ENCODE peak calls at places on chromosomes 12 and 14, in four cellular contexts. B is suprapubic skin, T is heart left ventricle, U is DND-41. X is an unnamed sample.

GRCh38 chr14:97788846-97789528 is 991.8 kb downstream of the VRK1 start:
- DNase-seq in B (no peak), T (no peak), U (no peak), X (no peak)

GRCh38 chr12:127075981-127076380 is 1191.0 kb upstream of the TMEM132C start:
- DNase-seq in B (no peak), T (no peak), U (no peak), X (no peak)

GRCh38 chr14:67533754-67534085 is 630 bp downstream of the PLEKHH1 start:
- DNase-seq in B (no peak), T (no peak), U (no peak), X (peak; percentile 54)

GRCh38 chr12:13702401-13702800 is 279.0 kb downstream of the GRIN2B start:
- DNase-seq in B (no peak), T (no peak), U (no peak), X (no peak)

GRCh38 chr12:54126696-54127537 is 61.9 kb downstream of the SMUG1 start:
- DNase-seq in B (peak; percentile 90), T (peak; percentile 65), U (no peak), X (peak; percentile 52)

GRCh38 chr14:78319826-78320635 is 149.9 kb downstream of the NRXN3 start:
- DNase-seq in B (no peak), T (no peak), U (no peak), X (no peak)

GRCh38 chr12:51075390-51075789 is 8.0 kb downstream of the CSRNP2 start:
- DNase-seq in B (no peak), T (no peak), U (no peak), X (no peak)

GRCh38 chr14:96762650-96763049 is 34.5 kb upstream of the VRK1 start:
- DNase-seq in B (no peak), T (no peak), U (peak; percentile 17), X (peak; percentile 22)

GRCh38 chr12:51371295-51371953 is 19.8 kb downstream of the GALNT6 start:
- DNase-seq in B (no peak), T (peak; percentile 58), U (no peak), X (no peak)

GRCh38 chr12:12919666-12920435 is 28.5 kb downstream of the GPRC5A start:
- DNase-seq in B (no peak), T (no peak), U (no peak), X (no peak)

GRCh38 chr14:61730756-61731373 is 31.4 kb upstream of the SNAPC1 start:
- DNase-seq in B (no peak), T (no peak), U (no peak), X (no peak)

GRCh38 chr12:13099066-13099909 is 4.2 kb downstream of the GSG1 start:
- DNase-seq in B (no peak), T (peak; percentile 49), U (no peak), X (no peak)

GRCh38 chr14:91350483-91350812 is 67.2 kb downstream of the CCDC88C start:
- DNase-seq in B (no peak), T (no peak), U (no peak), X (no peak)

GRCh38 chr14:99543985-99544384 is 60.0 kb downstream of the CCDC85C start:
- DNase-seq in B (no peak), T (no peak), U (no peak), X (no peak)

GRCh38 chr12:112514456-112514855 is 95.7 kb downstream of the PTPN11 start:
- DNase-seq in B (no peak), T (no peak), U (no peak), X (no peak)

GRCh38 chr12:40515041-40515825 is 177.0 kb upstream of the CNTN1 start:
- DNase-seq in B (no peak), T (no peak), U (peak; percentile 15), X (no peak)

GRCh38 chr12:66176525-66176924 is 6.7 kb upstream of the TMBIM4 start:
- DNase-seq in B (no peak), T (no peak), U (no peak), X (no peak)

GRCh38 chr12:24062642-24063245 is 113.3 kb upstream of the SOX5 start:
- DNase-seq in B (no peak), T (no peak), U (no peak), X (no peak)

GRCh38 chr12:34288963-34289345 is 266.7 kb downstream of the ALG10 start:
- DNase-seq in B (no peak), T (no peak), U (no peak), X (no peak)

GRCh38 chr12:124506145-124506831 is 61.1 kb downstream of the NCOR2 start:
- DNase-seq in B (peak; percentile 95), T (peak; percentile 85), U (no peak), X (peak; percentile 74)

DNA sequence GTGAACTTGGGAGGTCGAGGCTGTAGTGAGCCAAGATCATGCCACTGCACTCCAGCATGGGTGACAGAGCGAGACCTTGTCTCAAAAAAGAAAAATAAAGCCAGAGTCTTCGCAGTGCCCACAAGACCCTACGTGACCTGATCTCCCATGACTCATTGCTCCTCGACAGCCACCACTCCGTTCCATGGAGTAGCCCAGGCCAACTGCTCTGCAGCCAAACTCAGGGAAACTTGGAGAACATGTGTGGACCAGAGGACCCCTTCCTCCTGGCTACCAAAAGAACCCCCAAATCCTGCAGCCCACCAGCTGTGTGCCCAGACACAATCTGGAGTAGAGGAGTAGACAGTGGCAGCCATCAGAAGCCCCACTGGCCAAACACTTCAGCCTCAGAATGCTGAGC is 32.1 kb upstream of the PPP2R5C start:
- DNase-seq in B (peak; percentile 34), T (no peak), U (no peak), X (peak; percentile 13)
- H3K4me3 ChIP-seq in B (no peak overlapping the region), T (no peak overlapping the region), U (no peak overlapping the region), X (no peak overlapping the region)

DNA sequence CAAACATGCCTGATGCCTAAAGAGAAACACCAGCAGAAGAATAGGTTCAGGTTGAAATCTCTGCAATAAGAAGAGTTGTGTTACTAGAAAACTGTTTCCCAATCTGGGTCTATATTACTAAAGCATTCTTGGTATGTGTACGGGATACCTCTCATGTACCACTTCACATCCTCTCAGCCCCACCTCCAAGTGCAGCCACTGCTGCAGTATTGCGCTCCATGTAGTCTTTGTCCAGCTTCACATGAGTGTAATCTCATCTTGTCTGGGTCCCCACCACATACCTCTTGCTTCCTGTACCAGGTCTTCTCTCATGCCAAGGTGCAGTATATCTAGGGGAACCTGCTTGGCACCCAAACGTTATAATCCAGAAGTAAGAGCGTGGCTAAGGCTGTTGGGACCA is 187.5 kb upstream of the EEA1 start:
- DNase-seq in B (no peak), T (no peak), U (no peak), X (no peak)
- H3K4me1 ChIP-seq in B (peaks cover 5% of the 10 kb centered on the region), T (peaks cover 31% of the 10 kb centered on the region), U (no peaks in the 10 kb centered on the region), X (peaks cover 5% of the 10 kb centered on the region)

DNA sequence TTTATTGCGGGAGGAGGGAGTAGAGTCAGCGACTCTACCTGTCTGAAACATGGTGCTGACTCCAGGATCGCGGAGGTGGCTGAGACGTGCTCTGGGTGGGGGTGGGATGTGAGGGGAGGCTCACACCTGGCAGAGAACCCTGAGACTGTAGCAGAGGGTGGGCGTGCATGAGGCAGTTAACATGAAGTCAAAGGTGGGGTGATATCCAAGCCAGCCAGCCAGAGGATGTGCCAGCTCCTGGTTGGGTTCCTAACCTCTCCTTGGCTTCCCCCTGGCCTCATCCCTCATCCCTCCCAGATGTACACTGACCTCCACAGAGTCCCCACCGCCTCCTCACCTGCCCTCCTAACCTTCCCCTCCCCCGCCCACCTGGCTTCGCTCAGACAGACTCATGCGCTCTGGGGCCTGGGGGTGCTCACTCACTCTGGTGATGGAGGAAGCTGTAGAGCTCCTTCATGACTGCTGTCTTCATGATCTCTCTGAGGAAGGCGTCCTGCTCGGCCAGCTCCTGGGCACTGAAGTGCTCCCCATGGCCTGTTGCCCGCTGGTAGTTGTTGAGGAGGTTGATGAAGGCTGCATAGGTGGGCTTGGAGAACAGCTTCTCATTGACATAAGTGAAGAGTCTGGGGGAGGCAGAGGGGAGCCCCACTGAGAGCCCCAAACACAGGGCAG is 9.3 kb downstream of the ENDOU start:
- DNase-seq in B (no peak), T (no peak), U (no peak), X (peak; percentile 21)
- H3K27me3 ChIP-seq in B (no peaks in the 10 kb centered on the region), T (no peaks in the 10 kb centered on the region), U (no peaks in the 10 kb centered on the region), X (no peaks in the 10 kb centered on the region)

GRCh38 chr12:11543513-11544168 is 105.8 kb upstream of the ETV6 start:
- DNase-seq in B (no peak), T (no peak), U (no peak), X (no peak)

GRCh38 chr12:11542599-11542998 is 106.9 kb upstream of the ETV6 start:
- DNase-seq in B (no peak), T (no peak), U (no peak), X (no peak)

GRCh38 chr12:11540615-11541014 is 108.9 kb upstream of the ETV6 start:
- DNase-seq in B (no peak), T (no peak), U (no peak), X (no peak)

GRCh38 chr12:11540156-11540555 is 109.3 kb upstream of the ETV6 start:
- DNase-seq in B (no peak), T (no peak), U (no peak), X (no peak)

GRCh38 chr12:11545438-11546330 is 103.8 kb upstream of the ETV6 start:
- DNase-seq in B (no peak), T (no peak), U (peak; percentile 87), X (no peak)
- H3K4me3 ChIP-seq in B (no peak overlapping the region), T (no peak overlapping the region), U (no peak overlapping the region), X (no peak overlapping the region)

DNA sequence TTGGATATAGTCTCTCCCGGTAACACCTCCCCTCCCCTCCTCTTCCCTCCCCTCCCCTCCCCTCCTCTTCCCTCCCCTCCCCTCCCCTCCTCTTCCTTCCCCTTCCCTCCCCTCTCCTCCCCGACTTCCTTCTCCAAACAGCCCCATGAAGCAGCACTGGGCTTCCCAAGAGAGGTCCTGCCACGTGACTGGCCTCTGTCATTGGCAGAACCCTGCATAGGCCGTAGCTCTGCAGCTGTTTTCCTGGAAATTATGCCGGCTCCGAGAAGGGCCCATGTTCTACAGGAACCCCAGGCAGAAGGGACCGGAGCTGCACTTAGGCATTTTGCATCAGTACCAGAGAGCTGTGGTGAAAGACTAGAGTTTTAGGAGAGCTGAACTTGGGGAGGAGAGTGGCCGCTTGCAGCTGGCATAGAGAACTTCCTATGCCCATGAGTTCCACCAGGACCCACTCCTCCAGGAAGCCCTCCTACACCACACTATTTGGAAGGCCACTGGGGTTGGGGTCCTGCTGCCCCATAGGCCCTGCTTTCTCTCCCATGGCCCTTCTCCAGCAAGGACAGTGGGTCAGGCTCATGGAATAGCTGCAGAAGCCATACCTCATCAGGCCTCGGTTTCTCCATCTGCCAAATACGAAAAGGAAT is 5.1 kb upstream of the TNFAIP2 start:
- DNase-seq in B (no peak), T (peak; percentile 90), U (no peak), X (peak; percentile 62)
- H3K4me1 ChIP-seq in B (peaks cover 64% of the 10 kb centered on the region), T (peaks cover 39% of the 10 kb centered on the region), U (no peaks in the 10 kb centered on the region), X (peaks cover 13% of the 10 kb centered on the region)

DNA sequence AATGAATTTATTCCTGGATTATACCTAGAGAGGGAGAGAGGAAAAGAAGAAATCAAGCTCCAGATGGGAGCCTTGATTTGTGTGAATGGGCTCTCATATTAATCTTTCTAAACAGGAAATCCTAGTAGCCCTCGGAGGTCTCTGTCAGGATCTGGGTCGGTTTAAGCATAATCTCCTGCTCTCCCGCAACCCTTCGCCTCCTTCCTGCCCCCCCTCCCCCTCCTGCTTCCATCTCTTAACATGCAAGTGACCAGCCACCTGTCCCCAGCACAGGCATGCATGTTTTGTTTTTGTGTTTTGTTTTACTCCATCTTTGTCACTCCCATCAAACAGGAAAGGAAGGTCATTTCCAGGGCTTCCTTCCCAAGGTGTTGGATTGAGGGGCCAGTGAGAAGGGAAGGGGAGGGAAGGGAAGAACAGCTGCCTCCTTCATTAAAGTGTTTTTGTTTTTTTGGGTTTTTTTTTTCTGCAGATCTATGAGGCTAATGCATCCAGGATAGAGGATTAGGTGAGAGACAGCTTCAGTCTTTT is 4.8 kb upstream of the KCNA5 start:
- DNase-seq in B (no peak), T (no peak), U (no peak), X (no peak)
- H3K27me3 ChIP-seq in B (peaks cover 36% of the 10 kb centered on the region), T (no peaks in the 10 kb centered on the region), U (peaks cover 18% of the 10 kb centered on the region), X (peaks cover 4% of the 10 kb centered on the region)